ENCODE peak calls at places on chromosomes 1 and 21, in nine cellular contexts. S, F, O, H, C, D, T, I and L are unnamed samples. For H3K27me3, the result is how much of the 10 kb centered on the place peaks cover.

GRCh38 chr1:207010726-207011125 is 21.8 kb downstream of the C1orf116 start:
- DNase-seq in C (no peak), I (no peak), D (no peak), H (no peak), F (no peak), O (no peak), T (no peak), S (no peak), L (no peak)

GRCh38 chr21:17513214-17514123 is 626 bp downstream of the CXADR start:
- DNase-seq in S (peak), F (peak), T (peak), O (peak), H (peak), I (peak), D (peak), C (peak), L (no peak)

GRCh38 chr1:118717893-118718292 is 270.2 kb downstream of the TBX15 start:
- DNase-seq in F (no peak), I (no peak), D (no peak), T (no peak), S (no peak), C (no peak), H (no peak), O (no peak), L (no peak)

GRCh38 chr1:174966000-174966572 is 33.7 kb upstream of the CACYBP start:
- DNase-seq in I (no peak), S (no peak), C (no peak), F (no peak), T (no peak), D (no peak), O (no peak), H (no peak), L (no peak)

GRCh38 chr1:96414598-96414997 is 307.0 kb upstream of the PTBP2 start:
- DNase-seq in T (no peak), O (no peak), S (no peak), H (no peak), C (no peak), F (no peak), I (no peak), D (no peak), L (no peak)

GRCh38 chr1:72037745-72038343 is 244.5 kb downstream of the NEGR1 start:
- DNase-seq in C (peak), I (peak), D (peak), H (peak), T (no peak), O (peak), S (no peak), F (no peak), L (no peak)

GRCh38 chr1:152110365-152110859 is 4.8 kb downstream of the TCHH start:
- DNase-seq in O (no peak), F (peak), I (peak), D (peak), S (no peak), T (peak), H (no peak), C (peak), L (no peak)

GRCh38 chr1:16340673-16341072 is 11.6 kb downstream of the FBXO42 start:
- DNase-seq in O (no peak), D (no peak), F (no peak), C (no peak), T (no peak), I (no peak), H (no peak), S (no peak), L (no peak)

GRCh38 chr21:45824546-45825208 is 156.9 kb upstream of the COL6A1 start:
- DNase-seq in F (no peak), T (no peak), D (no peak), O (no peak), I (no peak), S (no peak), C (no peak), H (no peak), L (no peak)

GRCh38 chr1:226988337-226988672 is 48.2 kb downstream of the COQ8A start:
- DNase-seq in O (no peak), F (no peak), T (no peak), D (no peak), H (peak), I (peak), S (no peak), C (no peak), L (no peak)

GRCh38 chr1:53270107-53270506 is 31.8 kb upstream of the MAGOH start:
- DNase-seq in S (no peak), T (no peak), F (no peak), D (no peak), O (no peak), I (no peak), C (no peak), H (no peak), L (no peak)

GRCh38 chr1:201750934-201751333 is 78.0 kb upstream of the IPO9 start:
- DNase-seq in S (no peak), O (peak), I (no peak), D (no peak), F (no peak), C (peak), H (no peak), T (no peak), L (no peak)

GRCh38 chr1:3029991-3030662 is 8.9 kb downstream of the ACTRT2 start:
- DNase-seq in H (no peak), D (no peak), O (no peak), S (peak), F (peak), T (no peak), C (no peak), I (no peak), L (peak)

GRCh38 chr1:212485895-212486590 is 53.3 kb downstream of the NENF start:
- DNase-seq in D (peak), I (peak), S (no peak), C (peak), T (peak), H (peak), O (peak), F (peak), L (peak)

GRCh38 chr21:45138199-45139002 is 64.0 kb downstream of the ADARB1 start:
- DNase-seq in I (peak), O (peak), S (no peak), T (peak), C (peak), H (peak), D (peak), F (peak), L (peak)

GRCh38 chr21:17660449-17660848 is 47.7 kb upstream of the BTG3 start:
- DNase-seq in C (no peak), O (no peak), I (no peak), D (no peak), T (no peak), F (no peak), S (no peak), H (no peak), L (no peak)

GRCh38 chr1:33949570-33949969 is 85.7 kb downstream of the HMGB4 start:
- DNase-seq in D (no peak), I (no peak), H (no peak), C (no peak), F (no peak), T (no peak), S (no peak), O (no peak), L (no peak)

GRCh38 chr1:32337855-32338636 is 2.0 kb upstream of the MARCKSL1 start:
- DNase-seq in T (peak), F (no peak), O (no peak), C (no peak), S (no peak), H (peak), D (no peak), I (peak), L (no peak)

GRCh38 chr21:45556645-45557601 is 14.7 kb upstream of the SLC19A1 start:
- DNase-seq in S (peak), H (no peak), F (peak), O (peak), I (no peak), T (peak), C (no peak), D (no peak), L (no peak)

GRCh38 chr1:235954306-235955283 is 87.9 kb upstream of the LYST start:
- DNase-seq in D (no peak), S (no peak), H (no peak), F (no peak), O (peak), I (peak), T (no peak), C (peak), L (no peak)

GRCh38 chr1:150235436-150235851 is 468 bp downstream of the ANP32E start:
- DNase-seq in S (no peak), O (no peak), D (peak), F (no peak), I (peak), T (no peak), H (no peak), C (no peak), L (no peak)

GRCh38 chr1:53478186-53478585 is 19.0 kb downstream of the DMRTB1 start:
- DNase-seq in S (no peak), H (no peak), F (no peak), O (no peak), I (no peak), T (no peak), D (no peak), C (no peak), L (no peak)

GRCh38 chr21:42806489-42807140 is 72.7 kb downstream of the WDR4 start:
- DNase-seq in C (no peak), T (no peak), D (no peak), H (no peak), I (no peak), S (no peak), F (peak), O (no peak), L (no peak)
- H3K27me3 ChIP-seq in C (under half), T (under half), D (under half), H (under half), I (under half), S (under half), F (under half), O (half or more), L (under half)

GRCh38 chr1:41161851-41162250 is 80.3 kb downstream of the SCMH1 start:
- DNase-seq in F (no peak), I (no peak), H (no peak), T (no peak), D (no peak), O (no peak), S (no peak), C (no peak), L (no peak)
- H3K27ac ChIP-seq in F (no peak), I (no peak), H (no peak), T (no peak), D (no peak), O (no peak), S (no peak), C (no peak), L (no peak)

GRCh38 chr1:110133436-110133835 is 16.9 kb upstream of the SLC6A17 start:
- DNase-seq in D (no peak), O (no peak), I (no peak), S (no peak), F (no peak), C (no peak), H (no peak), T (no peak), L (no peak)
- H3K27me3 ChIP-seq in D (under half), O (half or more), I (under half), S (under half), F (under half), C (under half), H (under half), T (under half), L (under half)

DNA sequence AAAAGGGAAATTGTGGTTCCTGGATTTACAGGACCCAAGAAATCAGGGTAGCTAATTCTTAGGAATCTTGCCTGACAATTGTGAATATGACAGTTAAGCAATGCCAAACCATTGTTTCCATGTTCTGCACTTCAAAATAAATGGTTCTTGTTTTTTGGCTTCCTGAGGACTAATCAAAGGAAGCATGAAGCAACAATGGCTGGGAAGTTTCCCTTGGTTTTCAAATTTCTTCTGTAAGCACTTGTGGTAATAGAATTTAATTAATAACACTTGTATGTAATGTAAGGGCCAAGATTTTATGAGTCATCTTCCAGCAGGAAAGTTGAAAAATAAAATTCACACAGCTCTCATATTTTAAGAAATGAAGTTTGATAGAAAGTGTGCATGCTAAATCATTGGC is 31.7 kb downstream of the JAM2 start:
- DNase-seq in O (no peak), S (no peak), T (no peak), H (no peak), I (no peak), F (no peak), C (no peak), D (no peak), L (no peak)
- H3K27ac ChIP-seq in O (no peak), S (no peak), T (peak), H (peak), I (no peak), F (no peak), C (no peak), D (no peak), L (no peak)

DNA sequence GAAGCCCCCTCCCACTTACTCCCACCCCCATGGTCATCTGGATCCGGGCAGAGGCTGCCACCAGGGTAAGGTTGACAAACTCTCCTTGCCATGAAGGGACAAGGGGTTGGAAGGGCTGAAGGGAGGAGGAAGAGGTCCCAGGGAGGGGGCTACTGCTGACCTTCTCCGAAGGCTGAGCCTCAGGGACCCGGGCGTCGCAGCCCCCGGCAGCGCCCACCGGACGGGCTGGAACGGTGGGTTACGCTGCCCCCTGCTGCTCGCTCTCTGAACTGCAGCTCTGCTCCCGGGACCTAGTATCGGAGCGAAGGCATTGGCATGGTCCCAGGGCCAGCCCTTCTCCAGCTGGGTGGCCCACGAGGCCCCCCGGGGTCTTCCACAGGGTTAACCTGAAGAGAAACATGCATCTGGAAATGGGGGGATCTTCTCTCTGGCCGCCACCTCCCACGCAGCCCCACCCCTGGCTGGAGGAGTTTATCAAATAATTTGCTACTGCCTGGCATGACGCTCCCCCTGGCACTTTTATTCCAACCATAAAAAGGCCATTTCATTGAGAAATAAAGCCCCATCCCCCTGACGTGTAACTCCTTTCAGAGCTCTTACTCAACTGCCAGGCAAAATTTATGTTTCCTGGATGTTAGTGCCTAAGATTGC is 70.4 kb upstream of the TARDBP start:
- DNase-seq in O (peak), D (peak), H (peak), F (peak), S (peak), C (peak), I (no peak), T (no peak), L (no peak)
- H3K27me3 ChIP-seq in O (under half), D (under half), H (under half), F (under half), S (under half), C (under half), I (under half), T (under half), L (under half)

DNA sequence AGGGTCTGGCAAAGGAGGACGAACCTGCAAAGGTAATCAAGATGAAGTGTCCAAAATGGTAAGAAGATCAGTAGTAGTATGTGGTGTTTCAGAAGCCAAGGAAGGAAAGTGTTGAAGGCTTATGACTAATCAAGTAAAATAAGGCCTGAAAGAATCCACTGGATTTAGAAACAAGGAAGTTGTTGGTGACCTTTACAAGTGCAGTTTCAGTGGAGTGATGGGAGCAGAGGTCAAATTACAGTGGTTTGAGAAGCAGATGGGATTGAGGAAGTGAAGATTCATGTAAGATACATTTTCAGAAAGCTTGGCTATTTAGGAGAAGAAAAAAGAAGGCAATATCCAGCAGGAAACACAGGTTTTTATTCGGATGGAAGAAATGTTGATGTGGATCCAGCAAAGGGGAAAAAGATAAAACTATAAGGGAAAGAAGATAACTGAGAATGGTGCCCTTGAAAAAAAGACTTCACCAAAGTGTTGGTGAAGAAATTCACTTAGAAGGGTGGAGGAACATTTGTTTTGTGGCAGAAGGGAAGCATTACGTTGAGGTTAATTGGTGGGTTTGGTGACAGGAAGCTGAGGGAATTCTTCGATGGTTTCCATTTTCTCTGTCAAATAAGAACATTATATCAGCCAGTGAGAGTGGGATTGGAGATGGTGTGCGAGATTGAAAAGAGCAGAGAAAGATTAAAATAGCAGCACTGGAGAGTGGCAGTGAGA is 2.1 kb downstream of the ARMH1 start:
- DNase-seq in T (no peak), O (peak), C (peak), S (no peak), H (no peak), F (no peak), I (peak), D (no peak), L (no peak)
- H3K27ac ChIP-seq in T (no peak), O (peak), C (no peak), S (no peak), H (peak), F (no peak), I (peak), D (peak), L (no peak)

DNA sequence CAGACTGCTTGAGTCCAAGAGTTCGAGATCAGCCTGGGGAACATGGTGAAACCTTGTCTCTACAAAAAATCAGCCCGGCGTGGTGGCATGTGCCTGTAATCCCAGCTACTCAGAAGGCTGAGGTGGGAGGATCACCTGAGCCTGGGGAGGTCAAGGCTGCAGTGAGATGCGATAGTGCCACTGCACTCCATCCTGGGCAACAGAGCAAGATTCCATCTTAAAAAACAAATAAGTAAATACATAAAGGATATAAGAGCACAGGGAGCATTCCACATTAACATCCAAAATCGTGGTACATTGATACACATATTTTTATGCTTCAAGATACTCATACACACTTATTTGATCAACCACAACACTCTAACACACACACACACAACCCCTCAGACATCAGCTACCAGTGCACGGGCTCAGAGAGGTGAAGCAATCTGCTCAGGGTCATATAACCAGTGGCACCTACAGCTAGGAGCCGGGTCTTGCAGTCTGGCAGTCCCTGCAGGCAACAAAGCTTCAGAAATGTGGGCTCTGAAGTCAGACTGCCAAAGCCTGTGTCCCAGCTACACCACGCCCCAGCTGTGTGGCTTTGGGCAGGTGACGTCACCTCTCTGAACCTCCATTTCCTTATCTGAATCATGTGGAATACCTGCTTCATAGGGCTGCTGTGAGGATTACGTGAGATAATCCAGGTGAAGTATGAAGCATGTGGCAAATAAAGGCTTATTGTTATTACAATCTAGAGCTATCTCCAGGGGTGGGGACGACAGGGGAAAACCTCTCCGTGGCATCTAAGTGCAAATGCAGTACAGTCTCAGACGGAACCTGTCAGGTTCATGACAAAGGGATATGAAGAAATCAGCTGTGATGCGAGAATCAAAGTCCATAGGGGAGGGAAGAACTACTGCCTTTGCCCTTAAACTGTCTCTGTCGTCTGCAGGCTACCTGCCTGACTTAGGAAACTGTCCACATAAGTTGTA is 4.8 kb upstream of the CRYBG2 start:
- DNase-seq in H (peak), C (no peak), F (peak), T (no peak), D (peak), S (no peak), I (peak), O (no peak), L (no peak)
- H3K27me3 ChIP-seq in H (under half), C (under half), F (under half), T (half or more), D (under half), S (under half), I (under half), O (half or more), L (half or more)

GRCh38 chr1:85582687-85583354 is 2.3 kb downstream of the CCN1 start:
- DNase-seq in F (no peak), H (no peak), C (no peak), S (no peak), D (no peak), T (no peak), O (peak), I (no peak), L (no peak)
- H3K27ac ChIP-seq in F (peak), H (peak), C (peak), S (no peak), D (peak), T (peak), O (peak), I (no peak), L (peak)

GRCh38 chr1:7526867-7527732 is 244.0 kb upstream of the VAMP3 start:
- DNase-seq in F (no peak), C (peak), O (peak), D (no peak), S (no peak), T (no peak), H (no peak), I (no peak), L (no peak)
- H3K27me3 ChIP-seq in F (under half), C (under half), O (under half), D (under half), S (under half), T (under half), H (under half), I (under half), L (under half)

GRCh38 chr1:83934550-83934949 is 64.4 kb downstream of the TTLL7 start:
- DNase-seq in C (no peak), I (no peak), T (no peak), S (no peak), F (no peak), D (no peak), H (no peak), O (no peak), L (no peak)

GRCh38 chr1:83932693-83933092 is 66.2 kb downstream of the TTLL7 start:
- DNase-seq in S (no peak), H (no peak), D (no peak), I (no peak), C (no peak), T (no peak), O (no peak), F (no peak), L (no peak)

GRCh38 chr1:83931658-83932253 is 67.2 kb downstream of the TTLL7 start:
- DNase-seq in I (peak), C (peak), H (no peak), O (peak), F (no peak), T (no peak), D (peak), S (no peak), L (no peak)

GRCh38 chr1:83929184-83929583 is 69.7 kb downstream of the TTLL7 start:
- DNase-seq in H (no peak), F (no peak), O (peak), S (no peak), C (peak), T (no peak), I (no peak), D (no peak), L (no peak)

DNA sequence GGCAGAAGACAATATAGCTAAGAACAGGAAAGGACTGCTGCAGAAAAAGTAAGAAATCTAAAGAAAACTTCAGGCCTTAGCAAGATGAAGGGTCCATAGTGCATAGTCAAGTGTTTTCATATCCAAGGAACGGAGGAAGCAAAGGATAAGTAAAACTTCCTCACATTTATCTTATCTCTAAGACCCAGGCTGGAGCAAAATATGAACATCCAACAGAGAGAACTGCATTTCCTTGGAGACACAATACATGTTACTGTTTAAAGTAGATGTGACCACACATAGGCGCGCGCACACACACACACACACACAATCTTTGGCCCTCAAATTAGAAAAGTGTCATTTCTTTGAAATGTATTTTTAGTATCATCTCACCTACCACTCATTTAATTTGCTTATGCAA is 66.7 kb downstream of the TTLL7 start:
- DNase-seq in O (no peak), I (no peak), C (no peak), T (no peak), S (no peak), D (no peak), F (no peak), H (no peak), L (no peak)
- H3K27ac ChIP-seq in O (no peak), I (no peak), C (no peak), T (no peak), S (no peak), D (no peak), F (no peak), H (no peak), L (peak)